ENCODE peak calls at places on chromosomes 4 and X, in eight cellular contexts. U, O, W, Z, Q, C, N and M are unnamed samples.

GRCh38 chrX:39682778-39683177 is 415.0 kb downstream of the BCOR start:
- DNase-seq in U (no peak), O (peak; percentile 63), W (no peak), Z (no peak), Q (no peak), C (no peak), N (peak; percentile 1), M (no peak)

GRCh38 chr4:102554482-102554881 is 53.3 kb downstream of the NFKB1 start:
- DNase-seq in U (no peak), O (peak; percentile 32), W (peak; percentile 71), Z (no peak), Q (no peak), C (no peak), N (no peak), M (no peak)

GRCh38 chr4:73589887-73590801 is 30.1 kb downstream of the RASSF6 start:
- DNase-seq in U (no peak), O (peak; percentile 33), W (no peak), Z (no peak), Q (no peak), C (no peak), N (no peak), M (peak; percentile 44)

GRCh38 chr4:10106421-10107039 is 10.1 kb downstream of the WDR1 start:
- DNase-seq in U (peak; percentile 70), O (peak; percentile 80), W (peak; percentile 81), Z (no peak), Q (peak; percentile 93), C (no peak), N (peak; percentile 87), M (no peak)

GRCh38 chr4:138978600-138978999 is 37.0 kb upstream of the NOCT start:
- DNase-seq in U (no peak), O (peak; percentile 87), W (no peak), Z (no peak), Q (no peak), C (no peak), N (no peak), M (no peak)

GRCh38 chrX:116863029-116863428 is 400.3 kb upstream of the CT83 start:
- DNase-seq in U (no peak), O (no peak), W (no peak), Z (no peak), Q (no peak), C (no peak), N (no peak), M (no peak)

GRCh38 chr4:2248821-2249261 is 6.9 kb upstream of the HAUS3 start:
- DNase-seq in U (no peak), O (no peak), W (peak; percentile 18), Z (no peak), Q (no peak), C (peak; percentile 13), N (no peak), M (no peak)

GRCh38 chr4:79248610-79249009 is 77.3 kb downstream of the NAA11 start:
- DNase-seq in U (no peak), O (no peak), W (no peak), Z (no peak), Q (no peak), C (no peak), N (no peak), M (no peak)

GRCh38 chrX:107627792-107628661 is at the start of gene PRPS1:
- DNase-seq in U (peak; percentile 79), O (peak; percentile 98), W (peak; percentile 93), Z (peak; percentile 85), Q (peak; percentile 95), C (peak; percentile 66), N (peak; percentile 95), M (peak; percentile 93)

GRCh38 chr4:108336076-108336475 is 167.3 kb upstream of the LEF1 start:
- DNase-seq in U (no peak), O (no peak), W (no peak), Z (no peak), Q (no peak), C (no peak), N (no peak), M (no peak)

GRCh38 chrX:69362354-69362753 is 141.8 kb upstream of the NALF2 start:
- DNase-seq in U (no peak), O (no peak), W (no peak), Z (no peak), Q (no peak), C (no peak), N (no peak), M (no peak)

GRCh38 chr4:73726000-73726399 is 14.4 kb upstream of the CXCL8 start:
- DNase-seq in U (no peak), O (peak; percentile 91), W (no peak), Z (no peak), Q (no peak), C (no peak), N (no peak), M (no peak)

GRCh38 chrX:31213941-31214340 is 142.1 kb upstream of the FTHL17 start:
- DNase-seq in U (no peak), O (peak; percentile 27), W (no peak), Z (no peak), Q (no peak), C (no peak), N (no peak), M (peak; percentile 7)

GRCh38 chrX:97704881-97705280 is 821.2 kb downstream of the RPA4 start:
- DNase-seq in U (no peak), O (no peak), W (no peak), Z (no peak), Q (no peak), C (no peak), N (no peak), M (peak; percentile 8)

GRCh38 chrX:135931644-135932487 is 38.4 kb downstream of the SAGE1 start:
- DNase-seq in U (peak; percentile 4), O (peak; percentile 47), W (peak; percentile 47), Z (peak; percentile 3), Q (no peak), C (no peak), N (peak; percentile 1), M (peak; percentile 23)

GRCh38 chr4:20760053-20760452 is 59.8 kb downstream of the PACRGL start:
- DNase-seq in U (no peak), O (peak; percentile 27), W (no peak), Z (no peak), Q (no peak), C (no peak), N (no peak), M (no peak)